ENCODE peak calls at places on chromosomes 16 and 17, in five cellular contexts. A is HTR-8/SVneo, C is Caco-2, L is T47D, U is stomach. O is an unnamed sample.
A peak's percentile ranks its signal among the peaks of the same experiment; 100 is the strongest.

GRCh38 chr16:2971985-2972784 is 3.0 kb downstream of the PAQR4 start:
- DNase-seq in A (no peak), C (no peak), L (no peak), U (no peak), O (no peak)

GRCh38 chr17:183021-183420 is 1.6 kb upstream of the DOC2B start:
- DNase-seq in A (no peak), C (no peak), L (no peak), U (no peak), O (no peak)

GRCh38 chr16:8848939-8849391 is 19.8 kb downstream of the CARHSP1 start:
- DNase-seq in A (peak; percentile 74), C (no peak), L (no peak), U (no peak), O (peak; percentile 2)

GRCh38 chr17:76153202-76153601 is 12.2 kb upstream of the FOXJ1 start:
- DNase-seq in A (no peak), C (no peak), L (no peak), U (no peak), O (no peak)

GRCh38 chr17:18028114-18028513 is 10.9 kb downstream of the ATPAF2 start:
- DNase-seq in A (no peak), C (no peak), L (no peak), U (no peak), O (no peak)

GRCh38 chr16:64478258-64478906 is 643.5 kb downstream of the CDH11 start:
- DNase-seq in A (no peak), C (peak; percentile 76), L (no peak), U (no peak), O (no peak)

GRCh38 chr16:11053916-11054460 is 109.6 kb downstream of the CLEC16A start:
- DNase-seq in A (no peak), C (no peak), L (no peak), U (no peak), O (no peak)

GRCh38 chr17:78993981-78994671 is 14.4 kb upstream of the LGALS3BP start:
- DNase-seq in A (no peak), C (peak; percentile 24), L (peak; percentile 30), U (peak; percentile 24), O (no peak)

GRCh38 chr17:27630607-27631408 is at the start of gene LGALS9:
- DNase-seq in A (no peak), C (no peak), L (no peak), U (peak; percentile 75), O (peak; percentile 48)

GRCh38 chr17:27526603-27527002 is 70.4 kb downstream of the KSR1 start:
- DNase-seq in A (no peak), C (no peak), L (peak; percentile 37), U (peak; percentile 49), O (no peak)

GRCh38 chr16:83390759-83391158 is 417.0 kb upstream of the HSBP1 start:
- DNase-seq in A (no peak), C (no peak), L (no peak), U (no peak), O (no peak)

GRCh38 chr17:39739020-39739884 is 1.5 kb downstream of the GRB7 start:
- DNase-seq in A (no peak), C (peak; percentile 95), L (peak; percentile 90), U (peak; percentile 89), O (no peak)

GRCh38 chr16:85901110-85901509 is 2.1 kb downstream of the IRF8 start:
- DNase-seq in A (no peak), C (no peak), L (no peak), U (no peak), O (no peak)

GRCh38 chr17:68246271-68247028 is 1.4 kb upstream of the AMZ2 start:
- DNase-seq in A (no peak), C (no peak), L (no peak), U (no peak), O (no peak)

GRCh38 chr16:56964243-56965148 is 2.7 kb downstream of the CETP start:
- DNase-seq in A (peak; percentile 75), C (no peak), L (peak; percentile 21), U (peak; percentile 92), O (peak; percentile 90)

GRCh38 chr17:57110579-57111367 is 25.7 kb downstream of the AKAP1 start:
- DNase-seq in A (no peak), C (no peak), L (no peak), U (no peak), O (peak; percentile 45)

GRCh38 chr17:75720656-75721462 is at the start of gene ITGB4:
- DNase-seq in A (peak; percentile 82), C (peak; percentile 93), L (peak; percentile 97), U (peak; percentile 91), O (peak; percentile 49)

GRCh38 chr16:85537795-85538401 is 75.2 kb upstream of the GSE1 start:
- DNase-seq in A (no peak), C (no peak), L (no peak), U (no peak), O (no peak)

GRCh38 chr16:11082860-11083388 is 138.6 kb downstream of the CLEC16A start:
- DNase-seq in A (no peak), C (no peak), L (no peak), U (no peak), O (no peak)

GRCh38 chr16:85390511-85391174 is 222.5 kb upstream of the GSE1 start:
- DNase-seq in A (peak; percentile 96), C (peak; percentile 95), L (peak; percentile 84), U (peak; percentile 62), O (peak; percentile 55)

GRCh38 chr17:8593830-8594229 is 36.7 kb downstream of the MYH10 start:
- DNase-seq in A (no peak), C (no peak), L (no peak), U (no peak), O (no peak)

GRCh38 chr17:27379863-27380533 is 76.2 kb upstream of the KSR1 start:
- DNase-seq in A (no peak), C (no peak), L (peak; percentile 72), U (peak; percentile 72), O (peak; percentile 65)

O was measured in heart right ventricle.